ENCODE peak calls at places on chromosomes 12 and 14, in ten cellular contexts. One of them, this sample, is unnamed.

GRCh38 chr12:43501705-43502104 is 50.3 kb downstream of the ADAMTS20 start:
- DNase-seq in WERI-Rb-1: no peak
- DNase-seq in HCT116: peak
- DNase-seq in heart right ventricle: no peak
- DNase-seq in K562: no peak
- DNase-seq in BJ: no peak
- DNase-seq in thyroid gland: no peak
- DNase-seq in fibroblast of mammary gland: peak
- DNase-seq in heart left ventricle: no peak
- DNase-seq in PC-3: peak
- DNase-seq in this sample: peak

GRCh38 chr12:4215862-4216541 is 57.6 kb upstream of the CCND2 start:
- DNase-seq in WERI-Rb-1: no peak
- DNase-seq in HCT116: no peak
- DNase-seq in heart right ventricle: no peak
- DNase-seq in K562: no peak
- DNase-seq in BJ: no peak
- DNase-seq in thyroid gland: no peak
- DNase-seq in fibroblast of mammary gland: no peak
- DNase-seq in heart left ventricle: no peak
- DNase-seq in PC-3: peak
- DNase-seq in this sample: no peak

GRCh38 chr14:95841680-95842079 is 35.0 kb upstream of the TUNAR start:
- DNase-seq in WERI-Rb-1: no peak
- DNase-seq in HCT116: no peak
- DNase-seq in heart right ventricle: no peak
- DNase-seq in K562: no peak
- DNase-seq in BJ: no peak
- DNase-seq in thyroid gland: no peak
- DNase-seq in fibroblast of mammary gland: no peak
- DNase-seq in heart left ventricle: no peak
- DNase-seq in PC-3: no peak
- DNase-seq in this sample: no peak

GRCh38 chr12:132175496-132176357 is 31.5 kb downstream of the NOC4L start:
- DNase-seq in WERI-Rb-1: no peak
- DNase-seq in HCT116: no peak
- DNase-seq in heart right ventricle: no peak
- DNase-seq in K562: no peak
- DNase-seq in BJ: no peak
- DNase-seq in thyroid gland: no peak
- DNase-seq in fibroblast of mammary gland: no peak
- DNase-seq in heart left ventricle: no peak
- DNase-seq in PC-3: no peak
- DNase-seq in this sample: no peak

GRCh38 chr14:24131549-24131966 is 1.1 kb downstream of the FITM1 start:
- DNase-seq in WERI-Rb-1: no peak
- DNase-seq in HCT116: no peak
- DNase-seq in heart right ventricle: peak
- DNase-seq in K562: no peak
- DNase-seq in BJ: no peak
- DNase-seq in thyroid gland: no peak
- DNase-seq in fibroblast of mammary gland: no peak
- DNase-seq in heart left ventricle: peak
- DNase-seq in PC-3: no peak
- DNase-seq in this sample: no peak

GRCh38 chr12:124359671-124360581 is 65.0 kb downstream of the RFLNA start:
- DNase-seq in WERI-Rb-1: no peak
- DNase-seq in HCT116: no peak
- DNase-seq in heart right ventricle: peak
- DNase-seq in K562: no peak
- DNase-seq in BJ: no peak
- DNase-seq in thyroid gland: peak
- DNase-seq in fibroblast of mammary gland: no peak
- DNase-seq in heart left ventricle: peak
- DNase-seq in PC-3: peak
- DNase-seq in this sample: peak

GRCh38 chr14:91249841-91250616 is 5.5 kb upstream of the GPR68 start:
- DNase-seq in WERI-Rb-1: no peak
- DNase-seq in HCT116: no peak
- DNase-seq in heart right ventricle: no peak
- DNase-seq in K562: peak
- DNase-seq in BJ: no peak
- DNase-seq in thyroid gland: no peak
- DNase-seq in fibroblast of mammary gland: no peak
- DNase-seq in heart left ventricle: no peak
- DNase-seq in PC-3: peak
- DNase-seq in this sample: peak

GRCh38 chr14:64405295-64405694 is 17.1 kb downstream of the MTHFD1 start:
- DNase-seq in WERI-Rb-1: no peak
- DNase-seq in HCT116: no peak
- DNase-seq in heart right ventricle: no peak
- DNase-seq in K562: no peak
- DNase-seq in BJ: no peak
- DNase-seq in thyroid gland: no peak
- DNase-seq in fibroblast of mammary gland: no peak
- DNase-seq in heart left ventricle: no peak
- DNase-seq in PC-3: no peak
- DNase-seq in this sample: no peak

GRCh38 chr14:81710232-81710845 is 176.7 kb upstream of the SEL1L start:
- DNase-seq in WERI-Rb-1: peak
- DNase-seq in HCT116: peak
- DNase-seq in heart right ventricle: peak
- DNase-seq in K562: no peak
- DNase-seq in BJ: no peak
- DNase-seq in thyroid gland: peak
- DNase-seq in fibroblast of mammary gland: peak
- DNase-seq in heart left ventricle: no peak
- DNase-seq in PC-3: peak
- DNase-seq in this sample: peak

GRCh38 chr12:46268349-46268616 is 560 bp downstream of the SLC38A1 start:
- DNase-seq in WERI-Rb-1: no peak
- DNase-seq in HCT116: no peak
- DNase-seq in heart right ventricle: no peak
- DNase-seq in K562: no peak
- DNase-seq in BJ: no peak
- DNase-seq in thyroid gland: no peak
- DNase-seq in fibroblast of mammary gland: peak
- DNase-seq in heart left ventricle: no peak
- DNase-seq in PC-3: no peak
- DNase-seq in this sample: no peak

GRCh38 chr12:15632708-15633107 is 156.5 kb downstream of the EPS8 start:
- DNase-seq in WERI-Rb-1: no peak
- DNase-seq in HCT116: peak
- DNase-seq in heart right ventricle: no peak
- DNase-seq in K562: no peak
- DNase-seq in BJ: no peak
- DNase-seq in thyroid gland: no peak
- DNase-seq in fibroblast of mammary gland: peak
- DNase-seq in heart left ventricle: no peak
- DNase-seq in PC-3: no peak
- DNase-seq in this sample: no peak

GRCh38 chr12:95102916-95103671 is 29.7 kb upstream of the NR2C1 start:
- DNase-seq in WERI-Rb-1: no peak
- DNase-seq in HCT116: peak
- DNase-seq in heart right ventricle: no peak
- DNase-seq in K562: no peak
- DNase-seq in BJ: no peak
- DNase-seq in thyroid gland: no peak
- DNase-seq in fibroblast of mammary gland: peak
- DNase-seq in heart left ventricle: no peak
- DNase-seq in PC-3: peak
- DNase-seq in this sample: peak

GRCh38 chr14:91310620-91311283 is 66.2 kb upstream of the GPR68 start:
- DNase-seq in WERI-Rb-1: no peak
- DNase-seq in HCT116: no peak
- DNase-seq in heart right ventricle: no peak
- DNase-seq in K562: no peak
- DNase-seq in BJ: no peak
- DNase-seq in thyroid gland: no peak
- DNase-seq in fibroblast of mammary gland: no peak
- DNase-seq in heart left ventricle: no peak
- DNase-seq in PC-3: no peak
- DNase-seq in this sample: no peak

GRCh38 chr14:101897326-101897725 is 67.0 kb upstream of the DYNC1H1 start:
- DNase-seq in WERI-Rb-1: no peak
- DNase-seq in HCT116: no peak
- DNase-seq in heart right ventricle: no peak
- DNase-seq in K562: no peak
- DNase-seq in BJ: no peak
- DNase-seq in thyroid gland: no peak
- DNase-seq in fibroblast of mammary gland: no peak
- DNase-seq in heart left ventricle: no peak
- DNase-seq in PC-3: no peak
- DNase-seq in this sample: no peak

GRCh38 chr14:69077841-69078240 is 75.1 kb downstream of the DCAF5 start:
- DNase-seq in WERI-Rb-1: no peak
- DNase-seq in HCT116: no peak
- DNase-seq in heart right ventricle: no peak
- DNase-seq in K562: no peak
- DNase-seq in BJ: peak
- DNase-seq in thyroid gland: no peak
- DNase-seq in fibroblast of mammary gland: peak
- DNase-seq in heart left ventricle: no peak
- DNase-seq in PC-3: peak
- DNase-seq in this sample: peak

GRCh38 chr14:32073537-32074189 is 3.4 kb upstream of the ARHGAP5 start:
- DNase-seq in WERI-Rb-1: peak
- DNase-seq in HCT116: peak
- DNase-seq in heart right ventricle: peak
- DNase-seq in K562: peak
- DNase-seq in BJ: peak
- DNase-seq in thyroid gland: peak
- DNase-seq in fibroblast of mammary gland: peak
- DNase-seq in heart left ventricle: peak
- DNase-seq in PC-3: peak
- DNase-seq in this sample: peak

GRCh38 chr12:116578051-116578450 is 18.9 kb downstream of the MAP1LC3B2 start:
- DNase-seq in WERI-Rb-1: no peak
- DNase-seq in HCT116: no peak
- DNase-seq in heart right ventricle: no peak
- DNase-seq in K562: no peak
- DNase-seq in BJ: no peak
- DNase-seq in thyroid gland: no peak
- DNase-seq in fibroblast of mammary gland: no peak
- DNase-seq in heart left ventricle: no peak
- DNase-seq in PC-3: no peak
- DNase-seq in this sample: no peak

GRCh38 chr14:52551205-52551604 is 1.1 kb downstream of the TXNDC16 start:
- DNase-seq in WERI-Rb-1: no peak
- DNase-seq in HCT116: no peak
- DNase-seq in heart right ventricle: no peak
- DNase-seq in K562: no peak
- DNase-seq in BJ: no peak
- DNase-seq in thyroid gland: no peak
- DNase-seq in fibroblast of mammary gland: no peak
- DNase-seq in heart left ventricle: no peak
- DNase-seq in PC-3: no peak
- DNase-seq in this sample: no peak

GRCh38 chr12:69332815-69333358 is 15.3 kb upstream of the LYZ start:
- DNase-seq in WERI-Rb-1: no peak
- DNase-seq in HCT116: no peak
- DNase-seq in heart right ventricle: no peak
- DNase-seq in K562: no peak
- DNase-seq in BJ: no peak
- DNase-seq in thyroid gland: no peak
- DNase-seq in fibroblast of mammary gland: no peak
- DNase-seq in heart left ventricle: no peak
- DNase-seq in PC-3: no peak
- DNase-seq in this sample: no peak
- TF ChIP-seq CTCF in WERI-Rb-1: no peak
- TF ChIP-seq CTCF in HCT116: no peak
- TF ChIP-seq CTCF in heart right ventricle: no peak
- TF ChIP-seq CTCF in K562: no peak
- TF ChIP-seq CTCF in BJ: no peak
- TF ChIP-seq CTCF in thyroid gland: no peak
- TF ChIP-seq CTCF in fibroblast of mammary gland: no peak
- TF ChIP-seq CTCF in heart left ventricle: no peak
- TF ChIP-seq CTCF in PC-3: no peak
- TF ChIP-seq CTCF in this sample: no peak

DNA sequence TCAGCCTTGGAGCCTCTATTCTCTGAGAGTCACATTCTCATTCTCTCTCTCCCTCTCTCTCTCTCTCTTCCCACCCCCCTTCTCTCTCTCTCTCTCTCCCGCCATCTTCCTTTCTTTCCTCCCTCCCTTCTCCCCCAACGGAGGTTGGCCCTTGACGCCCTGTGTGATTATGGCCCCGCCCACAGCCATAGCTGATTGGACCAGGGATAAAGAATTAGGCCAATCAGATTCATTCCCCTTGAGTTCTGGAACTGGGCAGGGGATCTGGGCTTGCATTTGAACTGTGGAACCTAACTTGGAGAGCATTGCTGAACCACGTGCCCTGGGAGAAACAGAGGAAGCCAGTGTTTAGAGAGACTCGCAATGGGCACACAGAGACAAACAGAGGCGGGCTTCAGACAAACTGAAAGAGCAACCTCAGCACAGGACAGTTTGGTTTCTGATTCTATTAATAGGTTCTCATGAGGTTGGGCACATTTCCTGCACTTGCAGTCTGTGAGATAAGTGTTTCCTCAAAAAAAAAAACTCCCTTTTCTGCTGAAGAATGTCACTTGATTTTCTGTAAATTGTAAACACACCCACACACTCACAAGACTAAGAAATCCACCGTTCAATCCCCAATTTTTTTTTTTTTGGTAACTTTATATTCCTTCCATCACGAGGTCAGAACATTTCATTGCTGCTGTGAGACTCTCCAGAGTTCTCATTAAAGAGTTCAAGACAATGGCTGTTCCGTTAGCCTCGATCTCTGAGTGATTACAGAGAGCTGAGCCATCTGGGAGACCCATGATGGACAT is 3.6 kb upstream of the P2RX7 start:
- DNase-seq in WERI-Rb-1: peak
- DNase-seq in HCT116: no peak
- DNase-seq in heart right ventricle: peak
- DNase-seq in K562: peak
- DNase-seq in BJ: no peak
- DNase-seq in thyroid gland: peak
- DNase-seq in fibroblast of mammary gland: peak
- DNase-seq in heart left ventricle: peak
- DNase-seq in PC-3: no peak
- DNase-seq in this sample: peak
- H3K4me3 ChIP-seq in WERI-Rb-1: no peak
- H3K4me3 ChIP-seq in HCT116: no peak
- H3K4me3 ChIP-seq in heart right ventricle: no peak
- H3K4me3 ChIP-seq in K562: no peak
- H3K4me3 ChIP-seq in BJ: no peak
- H3K4me3 ChIP-seq in thyroid gland: no peak
- H3K4me3 ChIP-seq in fibroblast of mammary gland: no peak
- H3K4me3 ChIP-seq in heart left ventricle: peak
- H3K4me3 ChIP-seq in PC-3: no peak
- H3K4me3 ChIP-seq in this sample: no peak

GRCh38 chr12:50111693-50112455 is at the start of gene COX14:
- DNase-seq in WERI-Rb-1: peak
- DNase-seq in HCT116: peak
- DNase-seq in heart right ventricle: peak
- DNase-seq in K562: peak
- DNase-seq in BJ: peak
- DNase-seq in thyroid gland: peak
- DNase-seq in fibroblast of mammary gland: peak
- DNase-seq in heart left ventricle: peak
- DNase-seq in PC-3: peak
- DNase-seq in this sample: peak
- TF ChIP-seq CTCF in WERI-Rb-1: peak
- TF ChIP-seq CTCF in HCT116: peak
- TF ChIP-seq CTCF in heart right ventricle: peak
- TF ChIP-seq CTCF in K562: peak
- TF ChIP-seq CTCF in BJ: peak
- TF ChIP-seq CTCF in thyroid gland: peak
- TF ChIP-seq CTCF in fibroblast of mammary gland: peak
- TF ChIP-seq CTCF in heart left ventricle: peak
- TF ChIP-seq CTCF in PC-3: peak
- TF ChIP-seq CTCF in this sample: peak

GRCh38 chr12:22626429-22626828 is 1.5 kb downstream of the ETNK1 start:
- DNase-seq in WERI-Rb-1: no peak
- DNase-seq in HCT116: no peak
- DNase-seq in heart right ventricle: no peak
- DNase-seq in K562: no peak
- DNase-seq in BJ: no peak
- DNase-seq in thyroid gland: no peak
- DNase-seq in fibroblast of mammary gland: peak
- DNase-seq in heart left ventricle: no peak
- DNase-seq in PC-3: peak
- DNase-seq in this sample: peak
- H3K4me3 ChIP-seq in WERI-Rb-1: peak
- H3K4me3 ChIP-seq in HCT116: peak
- H3K4me3 ChIP-seq in heart right ventricle: peak
- H3K4me3 ChIP-seq in K562: peak
- H3K4me3 ChIP-seq in BJ: peak
- H3K4me3 ChIP-seq in thyroid gland: peak
- H3K4me3 ChIP-seq in fibroblast of mammary gland: peak
- H3K4me3 ChIP-seq in heart left ventricle: peak
- H3K4me3 ChIP-seq in PC-3: peak
- H3K4me3 ChIP-seq in this sample: peak